ENCODE peak calls at places on chromosomes 11 and 22, in four cellular contexts. One of them, this sample, is unnamed.

GRCh38 chr22:29765905-29766631 is 739 bp downstream of the ZMAT5 start:
- DNase-seq in naive thymus-derived CD8-positive, alpha-beta T cell: peak
- DNase-seq in skeletal muscle cell: no peak
- DNase-seq in GM04504: no peak
- DNase-seq in this sample: no peak

GRCh38 chr11:128328955-128329551 is 258.3 kb downstream of the ETS1 start:
- DNase-seq in naive thymus-derived CD8-positive, alpha-beta T cell: peak
- DNase-seq in skeletal muscle cell: no peak
- DNase-seq in GM04504: no peak
- DNase-seq in this sample: peak

GRCh38 chr22:45535400-45535799 is 32.7 kb downstream of the FBLN1 start:
- DNase-seq in naive thymus-derived CD8-positive, alpha-beta T cell: no peak
- DNase-seq in skeletal muscle cell: no peak
- DNase-seq in GM04504: no peak
- DNase-seq in this sample: no peak

GRCh38 chr11:123164732-123165450 is 30.2 kb downstream of the CLMP start:
- DNase-seq in naive thymus-derived CD8-positive, alpha-beta T cell: no peak
- DNase-seq in skeletal muscle cell: no peak
- DNase-seq in GM04504: no peak
- DNase-seq in this sample: no peak

GRCh38 chr11:113651018-113651417 is 55.1 kb downstream of the TMPRSS5 start:
- DNase-seq in naive thymus-derived CD8-positive, alpha-beta T cell: no peak
- DNase-seq in skeletal muscle cell: no peak
- DNase-seq in GM04504: no peak
- DNase-seq in this sample: no peak

GRCh38 chr11:120835601-120836228 is 188.2 kb upstream of the TBCEL start:
- DNase-seq in naive thymus-derived CD8-positive, alpha-beta T cell: no peak
- DNase-seq in skeletal muscle cell: no peak
- DNase-seq in GM04504: no peak
- DNase-seq in this sample: no peak

GRCh38 chr11:15202626-15203025 is 87.9 kb downstream of the INSC start:
- DNase-seq in naive thymus-derived CD8-positive, alpha-beta T cell: no peak
- DNase-seq in skeletal muscle cell: no peak
- DNase-seq in GM04504: no peak
- DNase-seq in this sample: peak

GRCh38 chr11:64070301-64070656 is 34.5 kb downstream of the FLRT1 start:
- DNase-seq in naive thymus-derived CD8-positive, alpha-beta T cell: no peak
- DNase-seq in skeletal muscle cell: no peak
- DNase-seq in GM04504: no peak
- DNase-seq in this sample: peak

GRCh38 chr22:37629928-37630327 is 9.5 kb upstream of the SH3BP1 start:
- DNase-seq in naive thymus-derived CD8-positive, alpha-beta T cell: no peak
- DNase-seq in skeletal muscle cell: no peak
- DNase-seq in GM04504: no peak
- DNase-seq in this sample: no peak

GRCh38 chr11:45161252-45162063 is 15.0 kb downstream of the PRDM11 start:
- DNase-seq in naive thymus-derived CD8-positive, alpha-beta T cell: no peak
- DNase-seq in skeletal muscle cell: no peak
- DNase-seq in GM04504: no peak
- DNase-seq in this sample: peak

GRCh38 chr11:5605849-5606248 is 9.4 kb downstream of the TRIM6 start:
- DNase-seq in naive thymus-derived CD8-positive, alpha-beta T cell: no peak
- DNase-seq in skeletal muscle cell: peak
- DNase-seq in GM04504: peak
- DNase-seq in this sample: no peak

GRCh38 chr11:71473793-71474080 is 20.7 kb downstream of the NADSYN1 start:
- DNase-seq in naive thymus-derived CD8-positive, alpha-beta T cell: no peak
- DNase-seq in skeletal muscle cell: no peak
- DNase-seq in GM04504: no peak
- DNase-seq in this sample: no peak

GRCh38 chr11:8674859-8675258 is 7.6 kb downstream of the TRIM66 start:
- DNase-seq in naive thymus-derived CD8-positive, alpha-beta T cell: no peak
- DNase-seq in skeletal muscle cell: no peak
- DNase-seq in GM04504: no peak
- DNase-seq in this sample: no peak

GRCh38 chr11:2795491-2795991 is 90.0 kb downstream of the CDKN1C start:
- DNase-seq in naive thymus-derived CD8-positive, alpha-beta T cell: no peak
- DNase-seq in skeletal muscle cell: no peak
- DNase-seq in GM04504: no peak
- DNase-seq in this sample: no peak

This sample was measured in ELF-1.